ENCODE peak calls at places on chromosome 1, in five cellular contexts. J is activated CD4-positive, CD25-positive, alpha-beta regulatory T cell treated with anti-CD3 and anti-CD28 coated beads, Interleukin-2, amount 50 U/mL, for 72 hours; O is GM10248; L is GM06990; A is NCI-H1092. R is an unnamed sample.

GRCh38 chr1:111784273-111784901 is 28.7 kb downstream of the DDX20 start:
- DNase-seq in L (no peak), A (no peak), O (no peak), J (no peak), R (no peak)

GRCh38 chr1:110672001-110672752 is 2.6 kb downstream of the KCNA3 start:
- DNase-seq in L (peak; percentile 19), O (peak; percentile 17), J (peak; percentile 44), A (peak; percentile 29), R (no peak)

GRCh38 chr1:6358144-6358624 is 35.4 kb downstream of the ACOT7 start:
- DNase-seq in J (no peak), O (no peak), L (no peak), A (no peak), R (no peak)

GRCh38 chr1:205595435-205595834 is 36.4 kb downstream of the ELK4 start:
- DNase-seq in A (no peak), J (no peak), L (peak; percentile 61), O (no peak), R (no peak)

GRCh38 chr1:234409328-234409727 is 36.1 kb downstream of the COA6 start:
- DNase-seq in L (no peak), A (no peak), J (no peak), O (no peak), R (no peak)

GRCh38 chr1:221521686-221522085 is 220.2 kb downstream of the DUSP10 start:
- DNase-seq in J (no peak), L (no peak), O (no peak), A (no peak), R (no peak)

GRCh38 chr1:160707171-160708109 is 4.2 kb downstream of the CD48 start:
- DNase-seq in O (no peak), L (peak; percentile 45), J (no peak), A (no peak), R (no peak)

GRCh38 chr1:27634166-27634981 is 611 bp downstream of the FGR start:
- DNase-seq in J (peak; percentile 46), L (peak; percentile 70), A (no peak), O (no peak), R (no peak)

GRCh38 chr1:109111386-109112055 is 2.4 kb upstream of the ELAPOR1 start:
- DNase-seq in A (no peak), O (no peak), J (no peak), L (no peak), R (no peak)

GRCh38 chr1:18463984-18464664 is 16.6 kb upstream of the KLHDC7A start:
- DNase-seq in A (no peak), J (no peak), L (no peak), O (no peak), R (no peak)

GRCh38 chr1:43979528-43980254 is 681 bp downstream of the B4GALT2 start:
- DNase-seq in L (peak; percentile 64), O (peak; percentile 57), J (no peak), A (peak; percentile 31), R (no peak)

GRCh38 chr1:27598288-27598687 is 5.7 kb downstream of the AHDC1 start:
- DNase-seq in A (no peak), L (no peak), O (no peak), J (no peak), R (no peak)

GRCh38 chr1:211133393-211133840 is 531 bp downstream of the KCNH1 start:
- DNase-seq in A (peak; percentile 51), J (no peak), O (no peak), L (peak; percentile 9), R (no peak)

GRCh38 chr1:59678065-59678808 is 136.5 kb upstream of the HOOK1 start:
- DNase-seq in O (no peak), J (no peak), A (no peak), L (no peak), R (no peak)

GRCh38 chr1:27253611-27254010 is 19.2 kb downstream of the WDTC1 start:
- DNase-seq in L (no peak), O (peak; percentile 34), A (no peak), J (no peak), R (no peak)

GRCh38 chr1:1819762-1820161 is 41.5 kb upstream of the NADK start:
- DNase-seq in A (no peak), J (no peak), L (no peak), O (no peak), R (no peak)

GRCh38 chr1:159122005-159122621 is 45.5 kb upstream of the AIM2 start:
- DNase-seq in J (no peak), A (no peak), O (peak; percentile 36), L (peak; percentile 24), R (peak; percentile 19)

GRCh38 chr1:198283222-198283621 is 126.4 kb downstream of the NEK7 start:
- DNase-seq in J (no peak), O (no peak), L (no peak), A (no peak), R (no peak)

R was measured in GM12878.